ENCODE peak calls at places on chromosomes 16 and 17, in four cellular contexts. X is GM12878, F is H1, N is HepG2. O is an unnamed sample.

GRCh38 chr17:48542956-48543853 is 1.7 kb downstream of the HOXB2 start:
- DNase-seq in X (no peak), F (peak), N (no peak), O (peak)

GRCh38 chr17:36072431-36073121 is 8.5 kb downstream of the CCL18 start:
- DNase-seq in X (peak), F (peak), N (peak), O (peak)

GRCh38 chr17:49000943-49001342 is 3.8 kb downstream of the IGF2BP1 start:
- DNase-seq in X (no peak), F (no peak), N (no peak), O (no peak)

GRCh38 chr16:70677499-70678120 is 8.2 kb downstream of the MTSS2 start:
- DNase-seq in X (no peak), F (no peak), N (no peak), O (peak)

GRCh38 chr17:1959871-1960569 is 65.1 kb downstream of the RTN4RL1 start:
- DNase-seq in X (no peak), F (no peak), N (no peak), O (no peak)

GRCh38 chr17:16406742-16407674 is 8.4 kb upstream of the TRPV2 start:
- DNase-seq in X (peak), F (peak), N (no peak), O (peak)

GRCh38 chr17:44898768-44899073 is 524 bp downstream of the EFTUD2 start:
- DNase-seq in X (no peak), F (no peak), N (peak), O (no peak)

GRCh38 chr16:49588729-49589384 is 215.3 kb downstream of the C16orf78 start:
- DNase-seq in X (no peak), F (peak), N (no peak), O (no peak)

GRCh38 chr16:84582958-84583516 is 34.8 kb downstream of the COTL1 start:
- DNase-seq in X (no peak), F (no peak), N (no peak), O (no peak)

GRCh38 chr16:48511071-48511540 is 98.9 kb downstream of the N4BP1 start:
- DNase-seq in X (no peak), F (no peak), N (no peak), O (no peak)

GRCh38 chr17:2977157-2977556 is 86.2 kb downstream of the OR1D5 start:
- DNase-seq in X (no peak), F (no peak), N (no peak), O (no peak)

GRCh38 chr16:68086336-68086821 is 1.2 kb downstream of the NFATC3 start:
- DNase-seq in X (no peak), F (no peak), N (peak), O (peak)

GRCh38 chr17:76893623-76894358 is 25.6 kb downstream of the MGAT5B start:
- DNase-seq in X (no peak), F (no peak), N (no peak), O (no peak)

GRCh38 chr17:17494499-17495447 is 1.4 kb downstream of the RASD1 start:
- DNase-seq in X (no peak), F (peak), N (no peak), O (no peak)

GRCh38 chr17:17067277-17067676 is 25.0 kb downstream of the MPRIP start:
- DNase-seq in X (no peak), F (no peak), N (no peak), O (no peak)

GRCh38 chr17:74779948-74780400 is 3.8 kb upstream of the NAT9 start:
- DNase-seq in X (peak), F (no peak), N (no peak), O (no peak)

GRCh38 chr17:35129973-35130351 is 8.5 kb downstream of the FNDC8 start:
- DNase-seq in X (no peak), F (no peak), N (no peak), O (no peak)

DNA sequence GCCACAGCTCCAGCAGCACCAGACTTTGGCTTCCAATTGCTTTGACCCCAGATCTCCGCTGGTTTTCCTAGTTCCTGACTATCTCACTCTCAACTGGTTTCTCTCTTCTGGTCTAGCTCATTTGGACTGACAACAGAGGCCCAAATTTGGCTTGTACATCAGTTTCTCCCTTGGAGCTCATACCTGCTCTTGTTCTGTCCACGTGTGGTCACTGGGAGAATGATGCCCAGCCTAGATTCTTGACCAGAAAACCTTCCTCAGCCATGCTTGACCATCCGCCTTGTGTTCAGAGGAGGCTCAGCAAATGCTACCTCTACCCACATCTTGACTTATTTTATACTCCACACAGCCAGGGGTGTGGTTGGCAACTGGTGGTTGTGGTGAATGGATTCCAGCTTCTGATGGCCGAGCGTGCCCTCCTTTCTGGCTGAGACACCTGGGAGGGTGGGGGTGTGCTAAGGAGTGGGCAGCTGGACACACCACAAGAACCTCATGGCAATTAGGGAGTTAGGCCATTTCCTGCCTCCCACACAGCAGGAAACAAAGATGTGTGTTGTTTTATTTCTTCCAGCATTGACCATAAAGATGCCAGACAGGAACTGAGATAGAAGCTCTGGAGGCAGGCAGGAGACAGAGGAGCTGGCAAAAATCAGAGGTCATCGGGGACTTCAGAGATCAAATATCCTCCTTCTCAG is 93.8 kb upstream of the FAM20A start:
- DNase-seq in X (no peak), F (no peak), N (no peak), O (no peak)
- TF ChIP-seq TCF12 in X (no peak), F (no peak), N (no peak), O (no peak)

DNA sequence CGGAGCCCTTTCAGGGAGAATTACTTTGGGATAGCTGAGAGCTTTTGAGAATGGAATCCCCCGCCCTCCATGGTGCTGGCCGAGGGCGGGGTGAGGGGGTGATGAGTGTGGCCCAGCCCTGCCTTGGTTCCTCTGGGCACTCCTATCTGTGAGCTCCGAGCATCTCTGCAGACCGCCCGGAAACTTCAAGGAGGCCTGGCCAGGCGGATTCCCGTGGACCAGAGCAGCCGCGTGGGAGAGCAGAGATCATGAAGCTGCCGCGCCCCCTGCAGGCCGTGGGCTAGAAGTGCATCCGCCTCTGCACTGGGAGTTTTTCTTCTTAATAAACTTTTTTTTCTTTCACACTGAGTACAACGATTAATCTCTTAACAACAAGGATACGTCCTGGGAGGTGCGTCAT is 392.9 kb upstream of the EEF2KMT start:
- DNase-seq in X (no peak), F (peak), N (peak), O (peak)
- TF ChIP-seq TCF12 in X (no peak), F (no peak), N (no peak), O (no peak)

GRCh38 chr16:23879735-23880373 is 44.1 kb downstream of the PRKCB start:
- DNase-seq in X (no peak), F (no peak), N (no peak), O (no peak)
- TF ChIP-seq TCF12 in X (no peak), F (no peak), N (no peak), O (no peak)

DNA sequence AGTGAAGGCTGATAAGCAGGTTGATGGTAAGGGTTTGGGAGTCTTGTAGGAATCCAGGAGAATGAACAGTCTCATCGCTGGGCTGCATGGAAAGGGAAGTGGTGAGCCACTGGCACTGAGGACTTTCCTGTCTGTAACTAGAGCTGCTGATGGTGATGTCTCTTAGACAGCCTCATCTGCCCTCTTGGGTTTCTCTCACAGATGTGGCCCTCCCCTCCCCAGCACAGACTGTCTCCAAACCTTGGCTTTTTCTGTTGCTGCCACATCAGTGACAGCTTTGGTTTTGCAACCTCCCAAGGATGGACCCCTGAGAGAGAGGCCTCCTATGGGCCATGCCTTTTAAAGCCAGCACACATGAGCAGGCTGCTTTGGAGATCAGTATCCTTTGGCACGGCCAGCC is 16.9 kb downstream of the PLCG2 start:
- DNase-seq in X (no peak), F (no peak), N (no peak), O (no peak)
- TF ChIP-seq TCF12 in X (no peak), F (no peak), N (no peak), O (no peak)

DNA sequence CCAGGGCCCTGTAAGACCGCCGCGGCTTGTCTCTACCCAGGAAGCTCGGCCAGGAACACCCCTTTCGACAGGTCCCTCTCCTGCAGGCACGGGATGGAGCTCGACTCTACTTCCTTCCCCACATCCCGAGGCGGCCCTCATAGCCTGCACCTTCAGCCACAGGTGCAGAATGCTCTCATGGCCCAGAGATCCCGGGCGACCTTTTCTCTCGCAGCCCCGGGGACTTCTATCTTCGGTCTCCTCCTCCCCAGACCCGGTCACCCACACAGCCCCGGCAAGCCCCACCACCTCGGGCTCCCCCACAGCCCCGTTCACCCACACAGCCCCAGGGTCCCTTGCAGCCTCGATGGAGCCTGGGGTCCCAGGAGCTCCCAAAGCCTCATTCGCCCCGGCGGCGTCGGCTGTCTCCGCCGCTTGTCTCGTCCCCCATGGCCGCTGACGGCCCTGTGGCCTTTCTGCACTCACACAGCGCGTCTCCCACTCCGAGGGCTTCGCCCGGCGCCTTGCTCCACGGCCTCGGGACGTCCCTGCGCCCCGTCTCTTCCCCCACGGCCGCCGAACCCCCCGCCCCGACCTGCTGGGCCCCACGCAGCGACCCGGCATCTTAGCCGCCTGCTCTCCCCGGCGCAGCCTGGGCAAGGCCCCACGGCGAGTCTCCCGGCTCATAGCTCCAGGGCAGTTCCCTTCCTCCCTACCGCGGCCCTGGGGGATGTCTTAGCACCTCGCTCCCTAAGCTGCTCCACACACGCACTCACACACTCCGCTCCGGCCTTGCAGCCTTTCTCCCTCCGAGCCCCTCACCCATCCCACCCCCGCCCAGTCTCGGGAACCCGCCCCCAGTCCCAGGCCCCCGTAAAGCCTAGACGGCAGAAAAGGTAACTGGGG is 618 bp downstream of the KIAA0753 start:
- DNase-seq in X (no peak), F (no peak), N (no peak), O (no peak)
- TF ChIP-seq TCF12 in X (no peak), F (no peak), N (no peak), O (no peak)

DNA sequence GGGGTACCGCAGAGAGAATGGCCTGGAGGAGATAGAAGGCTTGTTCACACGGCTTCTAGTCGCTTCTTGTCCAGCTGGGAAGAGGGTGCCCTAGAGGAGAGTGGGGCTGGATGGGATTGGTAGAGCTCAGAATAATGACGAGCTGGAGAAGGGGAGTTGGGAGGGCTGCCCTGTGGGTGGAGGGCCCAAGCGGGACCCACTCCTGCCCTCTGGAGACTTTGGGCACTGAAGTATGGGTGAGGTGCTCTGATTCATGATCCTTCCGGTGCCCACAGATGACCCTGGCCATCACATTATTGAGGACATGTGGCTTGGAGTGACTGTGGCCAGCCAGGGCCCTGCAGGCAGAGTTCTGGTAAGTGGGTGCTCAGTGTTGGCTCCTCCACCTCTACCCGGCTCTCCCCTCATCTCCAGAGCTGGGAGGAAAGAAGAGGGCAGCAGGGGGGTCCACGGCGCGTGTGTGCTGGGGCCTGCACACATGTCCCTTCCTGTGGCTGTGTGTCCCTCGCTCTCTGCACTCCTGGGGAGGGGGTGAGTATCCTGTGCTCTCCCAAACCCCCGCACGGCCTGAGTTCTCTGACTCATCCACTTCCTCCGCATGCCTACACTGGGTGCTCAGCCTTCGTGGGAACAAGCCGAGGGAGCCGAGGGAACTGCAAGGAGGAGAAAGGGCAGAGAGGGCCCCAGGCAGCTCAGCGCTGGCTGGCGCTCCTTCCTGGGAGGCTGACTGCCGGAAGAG is 8.5 kb downstream of the ITGA3 start:
- DNase-seq in X (no peak), F (no peak), N (no peak), O (peak)
- TF ChIP-seq TCF12 in X (no peak), F (no peak), N (no peak), O (peak)

DNA sequence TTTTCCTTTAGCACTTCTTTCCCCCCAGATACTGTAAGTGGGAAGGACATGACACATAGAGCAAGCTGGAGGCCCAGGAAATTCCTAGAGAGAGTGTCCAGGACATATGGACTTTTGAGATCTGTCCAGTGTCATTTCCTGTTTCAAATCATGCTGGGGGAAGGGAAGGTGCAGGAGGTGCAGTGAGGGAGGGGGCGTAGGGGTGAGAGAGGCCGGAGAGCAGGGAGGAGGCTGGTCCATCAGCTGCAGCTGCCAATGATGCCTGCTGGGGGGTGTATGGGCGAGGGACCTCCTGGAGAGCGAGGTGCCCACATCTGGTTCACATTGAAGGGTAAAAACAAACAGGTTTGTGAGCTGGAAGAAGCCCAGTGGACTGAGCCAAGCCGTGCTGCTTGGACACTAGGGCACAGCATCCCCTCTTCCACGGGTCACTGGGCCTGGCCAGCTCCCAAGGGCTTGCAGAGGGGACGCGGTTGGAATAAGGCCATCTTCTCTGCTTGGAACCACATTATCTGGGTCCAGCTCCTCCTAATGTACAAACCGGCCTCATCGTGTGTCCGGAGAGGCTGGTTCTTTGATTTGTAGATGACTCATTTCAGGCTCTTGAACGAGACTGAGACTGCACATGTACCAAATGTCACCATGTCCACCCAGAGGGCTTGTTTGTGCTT is 70.4 kb upstream of the SMURF2 start:
- DNase-seq in X (no peak), F (no peak), N (peak), O (peak)
- TF ChIP-seq TCF12 in X (no peak), F (no peak), N (no peak), O (peak)

O was measured in SK-N-SH.